ENCODE peak calls at places on chromosomes 6 and 20, in nine cellular contexts. B, T, V, S, Q, P, K, G and D are unnamed samples.

GRCh38 chr6:157274116-157274470 is 49.2 kb downstream of the TMEM242 start:
- DNase-seq in V (no peak), S (no peak), B (no peak), P (no peak), G (no peak), Q (no peak), T (no peak), K (no peak), D (no peak)

GRCh38 chr20:20752712-20753111 is 40.3 kb upstream of the RALGAPA2 start:
- DNase-seq in B (no peak), P (no peak), K (no peak), S (no peak), V (no peak), G (no peak), Q (no peak), T (no peak), D (no peak)

GRCh38 chr6:126927841-126928240 is 190.6 kb upstream of the RSPO3 start:
- DNase-seq in B (no peak), P (no peak), G (no peak), V (no peak), K (no peak), Q (no peak), T (no peak), S (no peak), D (no peak)

GRCh38 chr6:170438402-170438753 is 114.7 kb downstream of the PSMB1 start:
- DNase-seq in G (peak; percentile 95), S (peak; percentile 99), P (peak; percentile 95), Q (peak; percentile 72), T (peak; percentile 8), K (peak; percentile 80), B (peak; percentile 100), V (peak; percentile 71), D (peak; percentile 98)

GRCh38 chr20:43910564-43910963 is 4.1 kb upstream of the TOX2 start:
- DNase-seq in S (no peak), P (peak; percentile 41), G (no peak), Q (no peak), V (no peak), K (no peak), B (no peak), T (no peak), D (no peak)

GRCh38 chr6:4973972-4974885 is 29.6 kb downstream of the RPP40 start:
- DNase-seq in Q (no peak), K (peak; percentile 50), S (peak; percentile 72), P (no peak), G (peak; percentile 34), V (no peak), T (no peak), B (peak; percentile 62), D (no peak)

GRCh38 chr6:29813809-29814208 is 13.8 kb upstream of the HLA-G start:
- DNase-seq in P (no peak), K (no peak), Q (peak; percentile 20), B (no peak), G (peak; percentile 68), V (no peak), S (peak; percentile 8), T (no peak), D (no peak)

GRCh38 chr6:69696273-69696672 is 100.5 kb downstream of the LMBRD1 start:
- DNase-seq in B (peak; percentile 33), Q (no peak), P (no peak), G (peak; percentile 17), T (no peak), V (no peak), K (no peak), S (peak; percentile 5), D (no peak)

GRCh38 chr20:58542411-58543095 is 27.4 kb upstream of the APCDD1L start:
- DNase-seq in S (peak; percentile 36), B (peak; percentile 67), K (no peak), T (no peak), G (peak; percentile 71), Q (no peak), V (peak; percentile 25), P (peak; percentile 31), D (no peak)

GRCh38 chr6:144266091-144266649 is 19.0 kb upstream of the UTRN start:
- DNase-seq in G (peak; percentile 97), T (no peak), B (peak; percentile 87), P (peak; percentile 58), S (peak; percentile 76), Q (peak; percentile 83), V (peak; percentile 29), K (peak; percentile 66), D (peak; percentile 53)

GRCh38 chr20:38840053-38840893 is 34.8 kb downstream of the PPP1R16B start:
- DNase-seq in S (no peak), V (no peak), G (no peak), B (no peak), P (no peak), Q (no peak), K (peak; percentile 71), T (peak; percentile 44), D (no peak)

GRCh38 chr6:16286151-16286522 is 47.8 kb downstream of the GMPR start:
- DNase-seq in B (peak; percentile 31), T (no peak), K (peak; percentile 31), G (peak; percentile 53), S (peak; percentile 38), P (no peak), V (no peak), Q (peak; percentile 39), D (no peak)

GRCh38 chr6:73580247-73581149 is 59.7 kb upstream of the EEF1A1 start:
- DNase-seq in G (peak; percentile 95), P (peak; percentile 95), Q (peak; percentile 96), B (peak; percentile 98), S (peak; percentile 98), K (peak; percentile 84), V (peak; percentile 81), T (peak; percentile 41), D (peak; percentile 82)

GRCh38 chr6:126947070-126947469 is 171.4 kb upstream of the RSPO3 start:
- DNase-seq in Q (no peak), V (no peak), P (peak; percentile 53), T (no peak), G (no peak), S (peak; percentile 2), B (no peak), K (peak; percentile 56), D (no peak)

GRCh38 chr20:50308513-50309279 is 118.1 kb downstream of the CEBPB start:
- DNase-seq in S (peak; percentile 100), G (peak; percentile 96), T (no peak), V (peak; percentile 80), Q (peak; percentile 98), K (peak; percentile 96), B (peak; percentile 99), P (peak; percentile 97), D (no peak)

GRCh38 chr6:13711384-13711725 is 280 bp downstream of the RANBP9 start:
- DNase-seq in B (peak; percentile 65), G (no peak), S (no peak), T (peak; percentile 80), P (no peak), K (no peak), V (no peak), Q (no peak), D (no peak)

GRCh38 chr6:41027799-41028617 is 11.0 kb downstream of the UNC5CL start:
- DNase-seq in B (peak; percentile 64), K (peak; percentile 89), V (peak; percentile 92), S (peak; percentile 44), P (peak; percentile 89), Q (peak; percentile 54), G (peak; percentile 87), T (peak; percentile 61), D (no peak)
- H3K27ac ChIP-seq in B (no peak overlapping the region), K (peak overlapping the region; percentile 41), V (peak overlapping the region; percentile 80), S (no peak overlapping the region), P (peak overlapping the region; percentile 51), Q (peak overlapping the region; percentile 85), G (peak overlapping the region; percentile 31), T (peak overlapping the region; percentile 57), D (no peak overlapping the region)

GRCh38 chr6:151576658-151577057 is 82.8 kb downstream of the CCDC170 start:
- DNase-seq in S (no peak), B (peak; percentile 20), G (peak; percentile 20), Q (no peak), V (no peak), K (no peak), P (no peak), T (no peak), D (no peak)
- H3K27ac ChIP-seq in S (no peak overlapping the region), B (no peak overlapping the region), G (no peak overlapping the region), Q (no peak overlapping the region), V (no peak overlapping the region), K (no peak overlapping the region), P (no peak overlapping the region), T (no peak overlapping the region), D (no peak overlapping the region)

GRCh38 chr6:39824030-39824926 is 32.1 kb downstream of the DAAM2 start:
- DNase-seq in S (no peak), V (no peak), T (no peak), K (no peak), G (no peak), B (no peak), P (no peak), Q (no peak), D (no peak)

GRCh38 chr6:39834278-39834677 is 42.1 kb downstream of the DAAM2 start:
- DNase-seq in P (no peak), G (no peak), S (no peak), B (no peak), T (no peak), V (no peak), K (no peak), Q (no peak), D (no peak)

GRCh38 chr6:39830444-39830843 is 38.3 kb downstream of the DAAM2 start:
- DNase-seq in V (no peak), S (no peak), B (no peak), G (no peak), T (no peak), Q (no peak), P (no peak), K (no peak), D (no peak)

GRCh38 chr6:39831701-39832100 is 39.5 kb downstream of the DAAM2 start:
- DNase-seq in G (no peak), S (no peak), T (no peak), B (no peak), K (no peak), Q (no peak), V (no peak), P (no peak), D (no peak)

DNA sequence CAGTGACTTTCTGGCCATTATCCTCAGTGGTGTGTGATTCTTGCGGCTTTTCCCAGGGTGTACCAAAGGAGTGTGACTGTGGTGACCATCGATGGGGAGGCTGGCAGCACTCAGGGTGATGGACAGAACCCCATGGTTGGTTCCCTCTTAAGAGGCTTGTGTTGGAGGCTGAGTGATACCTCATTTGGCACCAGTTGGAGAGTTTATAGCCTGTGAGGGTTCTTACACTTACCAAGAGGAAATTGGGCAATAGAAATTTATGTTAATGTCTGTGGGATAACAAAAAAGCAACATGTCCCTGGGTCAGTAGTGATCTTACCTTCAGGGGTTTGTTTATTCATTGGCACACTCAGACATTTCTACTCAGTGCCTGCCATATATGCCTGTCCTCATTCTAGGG is 37.2 kb downstream of the DAAM2 start:
- DNase-seq in B (no peak), S (no peak), V (no peak), P (no peak), K (no peak), Q (no peak), G (no peak), T (no peak), D (no peak)
- H3K27ac ChIP-seq in B (no peak overlapping the region), S (no peak overlapping the region), V (no peak overlapping the region), P (peak overlapping the region; percentile 46), K (no peak overlapping the region), Q (no peak overlapping the region), G (no peak overlapping the region), T (no peak overlapping the region), D (no peak overlapping the region)

GRCh38 chr6:56022678-56023077 is 147.3 kb upstream of the BMP5 start:
- DNase-seq in B (no peak), K (no peak), Q (no peak), S (no peak), T (no peak), P (no peak), G (no peak), V (no peak), D (no peak)
- H3K27ac ChIP-seq in B (no peak overlapping the region), K (no peak overlapping the region), Q (no peak overlapping the region), S (no peak overlapping the region), T (no peak overlapping the region), P (no peak overlapping the region), G (no peak overlapping the region), V (no peak overlapping the region), D (no peak overlapping the region)